ENCODE peak calls at places on chromosome 14, in eight cellular contexts. X, L, A, B, C, I, O and W are unnamed samples.

GRCh38 chr14:72892879-72893635 is 844 bp downstream of the DPF3 start:
- DNase-seq in A (no peak), C (peak), X (no peak), I (peak), B (no peak), O (peak), L (peak), W (no peak)

GRCh38 chr14:29805415-29806123 is 122.1 kb downstream of the PRKD1 start:
- DNase-seq in L (peak), A (no peak), X (no peak), I (no peak), O (peak), C (no peak), B (no peak), W (no peak)

GRCh38 chr14:102234331-102235264 is 70.4 kb downstream of the MOK start:
- DNase-seq in X (no peak), A (no peak), C (no peak), I (no peak), L (peak), O (no peak), B (no peak), W (peak)

GRCh38 chr14:79629372-79629771 is 581.9 kb downstream of the DIO2 start:
- DNase-seq in O (no peak), C (no peak), B (no peak), A (no peak), X (no peak), I (no peak), L (no peak), W (no peak)

GRCh38 chr14:77791225-77791600 is 8.7 kb upstream of the ADCK1 start:
- DNase-seq in L (no peak), A (no peak), C (no peak), O (no peak), X (no peak), I (no peak), B (no peak), W (no peak)

GRCh38 chr14:37870170-37870569 is 274.7 kb downstream of the TTC6 start:
- DNase-seq in A (no peak), I (no peak), X (no peak), C (no peak), O (no peak), B (no peak), L (no peak), W (no peak)

GRCh38 chr14:95290021-95290420 is 29.7 kb downstream of the CLMN start:
- DNase-seq in I (no peak), A (no peak), L (no peak), X (no peak), B (no peak), C (no peak), O (no peak), W (no peak)

GRCh38 chr14:105490318-105490571 is 801 bp upstream of the TEDC1 start:
- DNase-seq in X (no peak), B (no peak), C (no peak), L (no peak), A (no peak), I (no peak), O (no peak), W (no peak)

GRCh38 chr14:30058401-30058800 is 130.8 kb upstream of the PRKD1 start:
- DNase-seq in B (no peak), O (no peak), A (no peak), I (no peak), X (no peak), C (no peak), L (peak), W (no peak)

GRCh38 chr14:75138492-75138891 is 11.6 kb upstream of the NEK9 start:
- DNase-seq in X (no peak), O (no peak), B (no peak), L (no peak), A (no peak), C (no peak), I (no peak), W (no peak)

GRCh38 chr14:67837011-67837624 is 17.5 kb downstream of the RAD51B start:
- DNase-seq in O (no peak), A (peak), X (no peak), I (peak), B (no peak), L (peak), C (peak), W (peak)

GRCh38 chr14:78848234-78848820 is 678.2 kb downstream of the NRXN3 start:
- DNase-seq in X (no peak), O (peak), B (no peak), C (no peak), A (no peak), I (peak), L (peak), W (peak)

GRCh38 chr14:69539631-69540410 is 34.9 kb downstream of the CCDC177 start:
- DNase-seq in X (no peak), O (peak), A (no peak), C (no peak), L (no peak), I (no peak), B (no peak), W (no peak)